ENCODE peak calls at places on chromosomes 11 and 22, in ten cellular contexts. Z is endothelial cell, X is progenitor cell of endocrine pancreas, L is psoas muscle, J is epithelial cell of esophagus, D is mammary epithelial cell, H is fibroblast of lung, W is brain microvascular endothelial cell, G is ovary, K is HFF-Myc. P is an unnamed sample.
A peak's percentile ranks its signal among the peaks of the same experiment; 100 is the strongest.

GRCh38 chr22:45083659-45084305 is 74.0 kb upstream of the PHF21B start:
- DNase-seq in Z (no peak), X (no peak), L (no peak), J (peak; percentile 78), D (peak; percentile 65), H (peak; percentile 43), W (no peak), G (no peak), K (peak; percentile 35), P (no peak)

GRCh38 chr22:45867118-45867905 is 109.7 kb downstream of the WNT7B start:
- DNase-seq in Z (peak; percentile 55), X (no peak), L (peak; percentile 54), J (no peak), D (no peak), H (peak; percentile 23), W (no peak), G (no peak), K (no peak), P (no peak)

GRCh38 chr11:104134760-104135159 is 29.2 kb downstream of the PDGFD start:
- DNase-seq in Z (no peak), X (no peak), L (no peak), J (peak; percentile 38), D (peak; percentile 62), H (no peak), W (peak; percentile 67), G (no peak), K (no peak), P (no peak)

GRCh38 chr22:49325531-49326395 is 501.9 kb downstream of the BRD1 start:
- DNase-seq in Z (no peak), X (peak; percentile 5), L (peak; percentile 14), J (no peak), D (no peak), H (no peak), W (no peak), G (no peak), K (no peak), P (peak; percentile 65)

GRCh38 chr11:103609117-103610066 is 427.0 kb upstream of the DDI1 start:
- DNase-seq in Z (peak; percentile 18), X (no peak), L (no peak), J (peak; percentile 86), D (peak; percentile 87), H (peak; percentile 94), W (peak; percentile 91), G (no peak), K (peak; percentile 90), P (no peak)

GRCh38 chr11:18692941-18693760 is 5.4 kb upstream of the TMEM86A start:
- DNase-seq in Z (no peak), X (no peak), L (no peak), J (no peak), D (no peak), H (no peak), W (no peak), G (no peak), K (no peak), P (no peak)

GRCh38 chr11:94504689-94505293 is 7.5 kb upstream of the C11orf97 start:
- DNase-seq in Z (peak; percentile 8), X (no peak), L (no peak), J (peak; percentile 70), D (peak; percentile 38), H (peak; percentile 70), W (peak; percentile 61), G (no peak), K (no peak), P (no peak)

GRCh38 chr22:19524170-19525115 is at the start of gene CLDN5:
- DNase-seq in Z (peak; percentile 57), X (no peak), L (peak; percentile 74), J (peak; percentile 23), D (no peak), H (peak; percentile 12), W (no peak), G (peak; percentile 30), K (no peak), P (no peak)

GRCh38 chr22:30276041-30276440 is 9.4 kb upstream of the OSM start:
- DNase-seq in Z (no peak), X (no peak), L (no peak), J (no peak), D (no peak), H (no peak), W (no peak), G (no peak), K (no peak), P (no peak)

DNA sequence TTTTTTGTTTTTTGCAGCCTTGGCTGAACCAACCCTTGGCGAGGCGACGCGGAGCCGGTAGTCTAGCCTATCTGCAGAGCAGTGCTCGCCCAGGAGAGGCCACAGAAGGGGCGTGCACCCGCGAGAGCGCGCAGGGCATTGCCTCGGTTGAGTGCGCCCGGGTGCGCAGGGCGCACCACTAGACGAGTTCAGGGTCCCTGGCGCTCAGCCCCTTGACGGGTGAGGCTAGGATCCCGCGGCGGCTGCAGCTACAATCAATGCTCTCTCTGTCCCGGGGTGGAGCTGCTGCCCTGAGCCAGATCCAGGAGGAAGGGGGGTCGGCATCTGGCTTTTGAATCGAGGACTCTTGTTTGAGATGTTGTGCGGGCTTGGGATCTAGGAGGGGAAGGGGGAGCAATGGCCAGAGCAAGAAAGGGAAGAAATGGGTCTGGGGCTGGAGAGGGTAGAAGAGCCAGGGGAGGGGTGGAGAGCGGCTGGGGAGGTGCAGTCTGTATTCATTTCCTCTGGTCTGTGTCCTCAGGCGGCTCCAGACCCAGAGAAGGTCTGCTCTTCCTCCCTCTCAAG is 949 bp downstream of the THY1 start:
- DNase-seq in Z (peak; percentile 53), X (peak; percentile 19), L (no peak), J (no peak), D (no peak), H (peak; percentile 42), W (no peak), G (no peak), K (no peak), P (no peak)
- TF ChIP-seq CTCF in Z (no peak), X (no peak), L (no peak), J (no peak), D (no peak), H (no peak), W (no peak), G (no peak), K (no peak), P (no peak)

GRCh38 chr22:18136563-18137320 is 13.2 kb upstream of the USP18 start:
- DNase-seq in Z (no peak), X (no peak), L (no peak), J (no peak), D (no peak), H (no peak), W (no peak), G (no peak), K (no peak), P (no peak)
- TF ChIP-seq CTCF in Z (no peak), X (no peak), L (no peak), J (no peak), D (no peak), H (no peak), W (no peak), G (no peak), K (no peak), P (no peak)

DNA sequence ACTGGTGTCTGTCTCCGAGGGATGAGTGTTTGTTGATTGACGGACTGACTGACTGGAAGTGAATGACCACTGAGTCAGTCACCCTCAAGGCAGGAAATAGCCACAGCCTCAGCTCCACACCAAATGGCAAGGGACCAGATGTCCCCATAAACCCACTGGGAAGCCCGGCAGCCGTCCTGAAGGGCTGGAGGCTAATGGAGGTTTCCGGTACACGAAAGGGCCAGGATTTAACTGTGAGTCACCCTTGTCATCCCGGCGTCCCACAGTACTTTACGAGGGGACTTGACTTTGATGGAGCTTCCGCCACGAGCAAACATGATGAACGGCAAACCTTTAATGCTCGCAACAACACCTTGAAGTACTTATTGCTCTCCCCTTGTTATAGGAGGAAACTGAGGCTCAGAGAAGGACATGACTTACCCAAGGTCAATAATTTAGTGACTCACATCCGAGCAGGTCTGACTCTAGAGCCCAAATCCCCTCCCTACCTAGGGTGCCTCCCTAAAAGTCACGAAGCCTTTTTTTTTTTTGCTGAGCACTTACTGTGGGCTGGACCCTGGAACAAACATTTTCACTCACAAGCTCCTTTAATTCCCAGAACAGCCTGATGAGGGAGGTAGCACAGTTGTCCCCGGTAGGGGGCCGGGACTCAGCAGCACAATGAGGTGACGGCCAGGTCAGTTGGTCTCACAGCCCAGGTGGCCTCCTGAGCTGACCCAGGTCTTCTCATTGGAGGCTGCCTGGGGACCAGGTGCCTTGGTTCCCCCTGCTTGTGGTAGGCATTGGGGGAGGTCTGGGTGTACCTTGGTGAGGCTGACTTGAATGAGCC is 25.2 kb upstream of the GCAT start:
- DNase-seq in Z (no peak), X (no peak), L (no peak), J (peak; percentile 35), D (no peak), H (no peak), W (no peak), G (no peak), K (peak; percentile 73), P (no peak)
- TF ChIP-seq CTCF in Z (no peak), X (peak; percentile 44), L (no peak), J (no peak), D (no peak), H (peak; percentile 2), W (peak; percentile 41), G (no peak), K (peak; percentile 30), P (no peak)

DNA sequence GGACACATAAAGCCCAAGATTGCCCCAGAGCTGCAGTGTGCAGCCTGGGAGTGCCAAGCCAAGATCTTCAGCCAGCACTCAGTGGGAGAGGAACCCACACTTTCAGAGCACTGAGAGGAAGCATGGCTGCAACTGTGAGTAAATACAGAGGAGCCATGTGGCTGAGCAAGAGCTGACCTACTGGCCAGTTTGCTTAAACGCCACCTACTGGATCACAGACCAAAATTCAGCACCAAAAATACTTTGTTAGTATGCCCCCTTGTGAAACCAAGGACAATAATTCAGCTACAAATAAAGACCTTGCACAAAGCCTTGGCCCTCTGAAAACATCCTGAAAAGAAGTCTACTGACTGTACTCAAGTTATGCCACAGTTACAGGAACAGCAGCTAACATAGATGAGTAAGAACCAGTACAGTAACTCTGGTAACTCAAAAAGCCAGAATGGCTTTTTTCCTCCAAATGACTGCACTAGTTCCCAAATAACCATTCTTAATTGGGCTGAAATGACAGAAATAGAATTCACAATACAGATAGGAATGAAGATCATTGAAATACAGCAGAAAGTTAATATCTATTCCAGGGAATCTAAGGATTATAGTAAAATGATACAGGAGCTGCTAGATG is 10.1 kb upstream of the OR4A15 start:
- DNase-seq in Z (no peak), X (no peak), L (no peak), J (peak; percentile 2), D (no peak), H (no peak), W (no peak), G (no peak), K (no peak), P (no peak)
- TF ChIP-seq CTCF in Z (no peak), X (no peak), L (no peak), J (no peak), D (no peak), H (no peak), W (no peak), G (no peak), K (no peak), P (no peak)

DNA sequence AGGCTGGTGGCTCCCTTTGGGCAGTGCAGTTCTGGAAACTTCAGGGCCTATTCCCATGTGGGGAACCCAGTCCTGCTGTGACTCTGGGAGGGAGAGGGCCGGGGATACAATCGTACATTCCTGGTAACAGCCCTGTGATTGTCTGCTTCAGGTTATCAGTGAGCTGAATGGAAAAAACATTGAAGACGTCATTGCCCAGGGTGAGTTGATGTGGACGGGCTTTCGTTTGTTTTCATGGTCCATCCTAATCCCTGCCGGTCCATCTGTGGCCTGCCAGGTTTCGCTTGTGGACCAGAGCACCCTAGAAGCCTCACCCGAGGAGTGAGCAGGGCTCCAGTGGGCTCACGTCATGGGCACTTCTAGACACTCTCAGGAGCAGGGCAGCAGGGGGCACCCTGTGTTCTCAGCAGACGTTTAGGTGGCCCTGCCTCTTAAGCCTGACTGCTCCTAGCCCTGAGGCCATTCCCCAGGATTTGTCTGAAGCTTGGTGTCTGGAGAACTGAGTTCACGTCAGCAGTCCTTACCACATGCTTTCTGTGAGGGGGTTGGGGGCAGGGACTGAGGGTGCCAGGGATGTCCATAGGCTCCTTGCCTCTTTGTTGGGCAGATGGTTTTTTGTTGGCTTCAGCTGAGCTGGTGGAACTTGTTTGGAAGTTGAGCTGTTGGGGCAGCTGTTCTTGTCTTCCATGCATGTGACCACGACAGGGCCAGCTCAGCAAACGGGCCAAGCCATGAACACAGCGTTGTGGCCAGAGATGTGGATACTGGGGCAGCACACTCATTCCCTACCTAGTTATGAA is 1.9 kb downstream of the RPLP2 start:
- DNase-seq in Z (no peak), X (no peak), L (no peak), J (peak; percentile 50), D (no peak), H (no peak), W (no peak), G (no peak), K (no peak), P (no peak)
- TF ChIP-seq CTCF in Z (no peak), X (no peak), L (peak; percentile 15), J (peak; percentile 20), D (peak; percentile 12), H (no peak), W (peak; percentile 43), G (no peak), K (no peak), P (no peak)